ENCODE peak calls at places on chromosome 14, in six cellular contexts. One of them, this sample, is unnamed.

GRCh38 chr14:31568671-31569070 is 7.5 kb downstream of the NUBPL start:
- DNase-seq in stomach: no peak
- DNase-seq in suprapubic skin: no peak
- DNase-seq in pancreas: no peak
- DNase-seq in lower lobe of right lung: no peak
- DNase-seq in astrocyte: no peak
- DNase-seq in this sample: no peak

GRCh38 chr14:81051547-81051946 is 96.1 kb downstream of the TSHR start:
- DNase-seq in lower lobe of right lung: no peak
- DNase-seq in pancreas: no peak
- DNase-seq in suprapubic skin: no peak
- DNase-seq in astrocyte: no peak
- DNase-seq in stomach: no peak
- DNase-seq in this sample: no peak

GRCh38 chr14:71165121-71165574 is 257.9 kb downstream of the PCNX1 start:
- DNase-seq in stomach: no peak
- DNase-seq in lower lobe of right lung: no peak
- DNase-seq in suprapubic skin: no peak
- DNase-seq in pancreas: no peak
- DNase-seq in astrocyte: peak; percentile 54
- DNase-seq in this sample: no peak

GRCh38 chr14:100722367-100722766 is 4.3 kb upstream of the DLK1 start:
- DNase-seq in astrocyte: no peak
- DNase-seq in lower lobe of right lung: no peak
- DNase-seq in stomach: no peak
- DNase-seq in suprapubic skin: no peak
- DNase-seq in pancreas: no peak
- DNase-seq in this sample: no peak

GRCh38 chr14:99750746-99751450 is 42.3 kb upstream of the EML1 start:
- DNase-seq in astrocyte: no peak
- DNase-seq in suprapubic skin: no peak
- DNase-seq in pancreas: no peak
- DNase-seq in lower lobe of right lung: peak; percentile 33
- DNase-seq in stomach: no peak
- DNase-seq in this sample: no peak

GRCh38 chr14:25049127-25049558 is 804 bp downstream of the STXBP6 start:
- DNase-seq in stomach: no peak
- DNase-seq in lower lobe of right lung: no peak
- DNase-seq in astrocyte: peak; percentile 10
- DNase-seq in pancreas: no peak
- DNase-seq in suprapubic skin: no peak
- DNase-seq in this sample: no peak

GRCh38 chr14:100528962-100529560 is 58.2 kb downstream of the BEGAIN start:
- DNase-seq in astrocyte: no peak
- DNase-seq in pancreas: no peak
- DNase-seq in stomach: peak; percentile 24
- DNase-seq in lower lobe of right lung: peak; percentile 37
- DNase-seq in suprapubic skin: peak; percentile 76
- DNase-seq in this sample: no peak

GRCh38 chr14:96538663-96539317 is 36.6 kb downstream of the PAPOLA start:
- DNase-seq in pancreas: no peak
- DNase-seq in lower lobe of right lung: no peak
- DNase-seq in stomach: no peak
- DNase-seq in astrocyte: no peak
- DNase-seq in suprapubic skin: no peak
- DNase-seq in this sample: no peak

GRCh38 chr14:43539210-43539609 is 967.9 kb downstream of the FSCB start:
- DNase-seq in stomach: no peak
- DNase-seq in pancreas: no peak
- DNase-seq in astrocyte: no peak
- DNase-seq in lower lobe of right lung: no peak
- DNase-seq in suprapubic skin: no peak
- DNase-seq in this sample: no peak

GRCh38 chr14:64611358-64612020 is 61.7 kb downstream of the PPP1R36 start:
- DNase-seq in pancreas: no peak
- DNase-seq in lower lobe of right lung: no peak
- DNase-seq in stomach: no peak
- DNase-seq in astrocyte: no peak
- DNase-seq in suprapubic skin: no peak
- DNase-seq in this sample: no peak

GRCh38 chr14:31205681-31206535 is 1.7 kb downstream of the HECTD1 start:
- DNase-seq in suprapubic skin: no peak
- DNase-seq in astrocyte: peak; percentile 75
- DNase-seq in pancreas: no peak
- DNase-seq in stomach: no peak
- DNase-seq in lower lobe of right lung: no peak
- DNase-seq in this sample: no peak

GRCh38 chr14:30921305-30921704 is 46.9 kb downstream of the COCH start:
- DNase-seq in suprapubic skin: no peak
- DNase-seq in astrocyte: no peak
- DNase-seq in pancreas: no peak
- DNase-seq in lower lobe of right lung: no peak
- DNase-seq in stomach: no peak
- DNase-seq in this sample: no peak

GRCh38 chr14:92934196-92935085 is 11.5 kb downstream of the CHGA start:
- DNase-seq in lower lobe of right lung: no peak
- DNase-seq in astrocyte: no peak
- DNase-seq in suprapubic skin: no peak
- DNase-seq in pancreas: no peak
- DNase-seq in stomach: no peak
- DNase-seq in this sample: no peak

GRCh38 chr14:101497910-101498860 is 63.1 kb upstream of the DIO3 start:
- DNase-seq in suprapubic skin: peak; percentile 69
- DNase-seq in astrocyte: no peak
- DNase-seq in pancreas: no peak
- DNase-seq in stomach: peak; percentile 16
- DNase-seq in lower lobe of right lung: peak; percentile 14
- DNase-seq in this sample: peak; percentile 60

GRCh38 chr14:88518592-88519512 is 36.0 kb downstream of the PTPN21 start:
- DNase-seq in astrocyte: peak; percentile 80
- DNase-seq in suprapubic skin: no peak
- DNase-seq in pancreas: no peak
- DNase-seq in stomach: no peak
- DNase-seq in lower lobe of right lung: no peak
- DNase-seq in this sample: no peak

GRCh38 chr14:67480011-67480410 is 8.5 kb downstream of the TMEM229B start:
- DNase-seq in stomach: no peak
- DNase-seq in lower lobe of right lung: no peak
- DNase-seq in suprapubic skin: no peak
- DNase-seq in pancreas: no peak
- DNase-seq in astrocyte: no peak
- DNase-seq in this sample: no peak

GRCh38 chr14:41749425-41749824 is 142.7 kb downstream of the LRFN5 start:
- DNase-seq in lower lobe of right lung: no peak
- DNase-seq in suprapubic skin: no peak
- DNase-seq in pancreas: no peak
- DNase-seq in astrocyte: peak; percentile 1
- DNase-seq in stomach: no peak
- DNase-seq in this sample: no peak

GRCh38 chr14:71754422-71755095 is 177.7 kb upstream of the RGS6 start:
- DNase-seq in pancreas: no peak
- DNase-seq in suprapubic skin: no peak
- DNase-seq in stomach: no peak
- DNase-seq in astrocyte: no peak
- DNase-seq in lower lobe of right lung: no peak
- DNase-seq in this sample: no peak

GRCh38 chr14:60655898-60656754 is 6.8 kb upstream of the SIX1 start:
- DNase-seq in stomach: no peak
- DNase-seq in astrocyte: no peak
- DNase-seq in lower lobe of right lung: no peak
- DNase-seq in pancreas: no peak
- DNase-seq in suprapubic skin: no peak
- DNase-seq in this sample: no peak

GRCh38 chr14:37826869-37827268 is 231.4 kb downstream of the TTC6 start:
- DNase-seq in suprapubic skin: no peak
- DNase-seq in lower lobe of right lung: no peak
- DNase-seq in astrocyte: no peak
- DNase-seq in pancreas: no peak
- DNase-seq in stomach: no peak
- DNase-seq in this sample: no peak

GRCh38 chr14:44616204-44616603 is 109.1 kb upstream of the FSCB start:
- DNase-seq in suprapubic skin: no peak
- DNase-seq in lower lobe of right lung: no peak
- DNase-seq in astrocyte: no peak
- DNase-seq in stomach: no peak
- DNase-seq in pancreas: no peak
- DNase-seq in this sample: no peak

GRCh38 chr14:37153483-37153882 is 18.9 kb downstream of the SLC25A21 start:
- DNase-seq in pancreas: no peak
- DNase-seq in astrocyte: no peak
- DNase-seq in lower lobe of right lung: no peak
- DNase-seq in stomach: no peak
- DNase-seq in suprapubic skin: no peak
- DNase-seq in this sample: no peak

GRCh38 chr14:90140956-90141316 is 79.1 kb downstream of the KCNK13 start:
- DNase-seq in pancreas: no peak
- DNase-seq in suprapubic skin: no peak
- DNase-seq in stomach: no peak
- DNase-seq in lower lobe of right lung: no peak
- DNase-seq in astrocyte: peak; percentile 84
- DNase-seq in this sample: no peak

GRCh38 chr14:103072595-103073366 is 11.2 kb upstream of the LBHD2 start:
- DNase-seq in suprapubic skin: no peak
- DNase-seq in pancreas: peak; percentile 44
- DNase-seq in lower lobe of right lung: no peak
- DNase-seq in stomach: no peak
- DNase-seq in astrocyte: no peak
- DNase-seq in this sample: peak; percentile 64

GRCh38 chr14:77141592-77142288 is at the start of gene ZDHHC22:
- DNase-seq in suprapubic skin: no peak
- DNase-seq in lower lobe of right lung: no peak
- DNase-seq in astrocyte: no peak
- DNase-seq in pancreas: no peak
- DNase-seq in stomach: no peak
- DNase-seq in this sample: no peak

DNA sequence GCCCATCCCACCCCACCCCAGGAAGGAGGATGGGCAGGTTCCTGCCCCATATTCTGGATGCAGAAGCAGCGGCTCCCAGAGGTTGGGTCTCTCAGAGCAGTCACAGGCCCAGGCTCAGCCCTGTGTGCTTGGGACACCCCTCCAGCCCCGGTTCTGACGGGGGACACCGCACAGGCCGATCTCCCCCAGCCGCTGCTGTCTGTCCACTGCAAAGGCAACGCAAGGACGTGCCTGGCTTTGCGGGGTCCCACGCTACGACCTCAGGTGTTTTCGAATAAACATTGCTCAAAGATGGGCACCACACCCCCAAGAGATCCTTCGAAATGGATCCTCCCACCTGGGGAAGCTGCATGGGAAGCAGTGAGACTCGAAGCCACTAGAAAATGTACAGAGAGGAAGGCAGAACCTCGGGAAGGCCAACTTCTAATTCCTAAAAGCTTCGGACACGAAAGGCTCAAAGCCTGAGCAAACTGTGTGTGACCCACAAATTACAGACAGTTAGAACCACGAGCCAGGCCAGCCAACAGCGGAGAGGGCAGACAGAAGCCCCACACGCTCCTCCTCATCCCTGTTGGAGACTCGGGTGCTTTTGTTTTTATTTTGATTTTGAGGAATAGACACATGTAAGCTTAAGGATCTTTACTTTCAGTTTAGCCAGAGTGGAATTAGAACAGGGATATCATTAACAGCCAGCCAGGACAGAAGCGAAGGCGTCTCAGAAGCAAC is 10.8 kb downstream of the C14orf180 start:
- DNase-seq in pancreas: no peak
- DNase-seq in astrocyte: no peak
- DNase-seq in suprapubic skin: no peak
- DNase-seq in stomach: no peak
- DNase-seq in lower lobe of right lung: no peak
- DNase-seq in this sample: no peak
- H3K4me3 ChIP-seq in pancreas: no peak overlapping the region
- H3K4me3 ChIP-seq in astrocyte: no peak overlapping the region
- H3K4me3 ChIP-seq in suprapubic skin: no peak overlapping the region
- H3K4me3 ChIP-seq in stomach: no peak overlapping the region
- H3K4me3 ChIP-seq in lower lobe of right lung: no peak overlapping the region
- H3K4me3 ChIP-seq in this sample: no peak overlapping the region

GRCh38 chr14:104537613-104537988 is 42.0 kb upstream of the C14orf180 start:
- DNase-seq in stomach: no peak
- DNase-seq in lower lobe of right lung: peak; percentile 6
- DNase-seq in astrocyte: no peak
- DNase-seq in suprapubic skin: no peak
- DNase-seq in pancreas: no peak
- DNase-seq in this sample: no peak

GRCh38 chr14:104532191-104532555 is 47.4 kb upstream of the C14orf180 start:
- DNase-seq in pancreas: no peak
- DNase-seq in suprapubic skin: no peak
- DNase-seq in stomach: no peak
- DNase-seq in astrocyte: no peak
- DNase-seq in lower lobe of right lung: no peak
- DNase-seq in this sample: no peak

GRCh38 chr14:104531421-104532190 is 48.0 kb upstream of the C14orf180 start:
- DNase-seq in pancreas: no peak
- DNase-seq in astrocyte: no peak
- DNase-seq in lower lobe of right lung: no peak
- DNase-seq in suprapubic skin: peak; percentile 37
- DNase-seq in stomach: no peak
- DNase-seq in this sample: no peak

DNA sequence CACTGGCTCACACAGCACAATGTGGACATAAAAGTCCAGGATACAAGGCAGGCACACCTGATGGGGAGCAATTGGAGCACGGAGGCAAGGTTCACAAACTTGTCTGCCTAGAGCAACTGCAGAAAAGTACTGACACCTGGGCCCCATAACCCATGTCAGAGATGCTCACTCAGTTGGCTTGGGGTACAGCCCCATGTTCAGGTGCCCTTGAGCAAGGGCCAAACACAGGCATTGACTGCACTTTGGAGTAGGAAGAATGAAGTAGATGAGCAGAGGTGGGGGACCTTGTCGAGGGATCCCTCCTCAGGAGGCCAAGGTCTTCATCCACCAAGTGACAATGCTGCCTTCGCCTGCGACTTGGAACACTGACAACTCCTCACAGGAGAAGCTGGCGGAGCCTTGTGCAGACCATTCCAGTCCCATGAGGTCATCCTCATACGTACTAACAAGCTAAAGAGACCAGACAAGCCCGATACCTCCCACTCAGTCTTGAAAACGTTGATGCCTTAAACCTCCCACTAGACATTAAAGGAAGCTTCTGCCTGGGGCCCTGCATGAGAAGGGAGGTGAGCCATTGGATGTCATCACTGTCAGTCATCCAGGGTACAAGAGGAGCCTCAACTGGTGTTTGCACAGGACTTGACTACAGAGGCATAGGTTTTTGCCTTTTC is 42.5 kb upstream of the C14orf180 start:
- DNase-seq in astrocyte: peak; percentile 47
- DNase-seq in suprapubic skin: no peak
- DNase-seq in lower lobe of right lung: peak; percentile 23
- DNase-seq in stomach: no peak
- DNase-seq in pancreas: no peak
- DNase-seq in this sample: no peak
- TF ChIP-seq CTCF in astrocyte: no peak
- TF ChIP-seq CTCF in suprapubic skin: no peak
- TF ChIP-seq CTCF in lower lobe of right lung: no peak
- TF ChIP-seq CTCF in stomach: no peak
- TF ChIP-seq CTCF in pancreas: no peak
- TF ChIP-seq CTCF in this sample: no peak

GRCh38 chr14:73397810-73398209 is 60.5 kb downstream of the NUMB start:
- DNase-seq in pancreas: no peak
- DNase-seq in suprapubic skin: no peak
- DNase-seq in lower lobe of right lung: no peak
- DNase-seq in astrocyte: no peak
- DNase-seq in stomach: no peak
- DNase-seq in this sample: no peak
- H3K4me3 ChIP-seq in pancreas: no peak overlapping the region
- H3K4me3 ChIP-seq in suprapubic skin: no peak overlapping the region
- H3K4me3 ChIP-seq in lower lobe of right lung: no peak overlapping the region
- H3K4me3 ChIP-seq in astrocyte: no peak overlapping the region
- H3K4me3 ChIP-seq in stomach: no peak overlapping the region
- H3K4me3 ChIP-seq in this sample: no peak overlapping the region

GRCh38 chr14:75926431-75926830 is 55.4 kb downstream of the TGFB3 start:
- DNase-seq in astrocyte: no peak
- DNase-seq in pancreas: no peak
- DNase-seq in lower lobe of right lung: no peak
- DNase-seq in suprapubic skin: no peak
- DNase-seq in stomach: no peak
- DNase-seq in this sample: no peak
- TF ChIP-seq CTCF in astrocyte: no peak
- TF ChIP-seq CTCF in pancreas: no peak
- TF ChIP-seq CTCF in lower lobe of right lung: no peak
- TF ChIP-seq CTCF in suprapubic skin: no peak
- TF ChIP-seq CTCF in stomach: no peak
- TF ChIP-seq CTCF in this sample: no peak

This sample was measured in coronary artery.